ENCODE peak calls at places on chromosomes 7 and 10, in five cellular contexts. P, S, A, D and C are unnamed samples.

GRCh38 chr7:113267271-113267670 is 148.9 kb upstream of the SMIM30 start:
- DNase-seq in P (peak), S (peak), A (no peak), D (no peak), C (no peak)

GRCh38 chr7:79317728-79318127 is 135.7 kb downstream of the MAGI2 start:
- DNase-seq in P (peak), S (peak), A (peak), D (no peak), C (peak)

GRCh38 chr10:110017940-110018339 is 10.2 kb downstream of the ADD3 start:
- DNase-seq in P (no peak), S (no peak), A (no peak), D (no peak), C (no peak)

GRCh38 chr7:27605689-27606269 is 56.9 kb downstream of the HIBADH start:
- DNase-seq in P (peak), S (peak), A (no peak), D (no peak), C (peak)

GRCh38 chr10:8319704-8320103 is 265.2 kb downstream of the GATA3 start:
- DNase-seq in P (no peak), S (no peak), A (no peak), D (no peak), C (no peak)

GRCh38 chr7:103989785-103990775 is 622 bp upstream of the RELN start:
- DNase-seq in P (peak), S (no peak), A (peak), D (no peak), C (no peak)

GRCh38 chr10:75272896-75273295 is 37.1 kb upstream of the COMTD1 start:
- DNase-seq in P (peak), S (peak), A (no peak), D (no peak), C (no peak)

GRCh38 chr7:27182285-27182827 is 2.7 kb downstream of the HOXA11 start:
- DNase-seq in P (peak), S (no peak), A (no peak), D (no peak), C (no peak)

GRCh38 chr10:80856186-80856585 is 318.5 kb downstream of the SH2D4B start:
- DNase-seq in P (no peak), S (no peak), A (no peak), D (no peak), C (no peak)

GRCh38 chr7:37344886-37345579 is 103.6 kb downstream of the ELMO1 start:
- DNase-seq in P (no peak), S (no peak), A (peak), D (no peak), C (no peak)

GRCh38 chr10:97297556-97298222 is 5.3 kb upstream of the ARHGAP19 start:
- DNase-seq in P (no peak), S (no peak), A (no peak), D (no peak), C (no peak)

GRCh38 chr7:75958802-75959543 is 35.4 kb downstream of the TMEM120A start:
- DNase-seq in P (peak), S (no peak), A (no peak), D (no peak), C (no peak)

GRCh38 chr10:22280078-22280477 is 36.1 kb upstream of the COMMD3 start:
- DNase-seq in P (no peak), S (no peak), A (no peak), D (no peak), C (no peak)

GRCh38 chr7:3246133-3246532 is 54.9 kb upstream of the SDK1 start:
- DNase-seq in P (no peak), S (no peak), A (no peak), D (no peak), C (no peak)

GRCh38 chr7:12557282-12557681 is 13.2 kb upstream of the SCIN start:
- DNase-seq in P (peak), S (peak), A (peak), D (no peak), C (no peak)

GRCh38 chr7:114083714-114084113 is 164.9 kb upstream of the PPP1R3A start:
- DNase-seq in P (no peak), S (no peak), A (no peak), D (no peak), C (no peak)

GRCh38 chr7:134120405-134120804 is 6.7 kb upstream of the LRGUK start:
- DNase-seq in P (no peak), S (peak), A (no peak), D (no peak), C (no peak)

GRCh38 chr7:50534690-50535290 is 30.4 kb downstream of the DDC start:
- DNase-seq in P (peak), S (peak), A (no peak), D (no peak), C (peak)

GRCh38 chr10:49596493-49596809 is 13.7 kb upstream of the SLC18A3 start:
- DNase-seq in P (no peak), S (no peak), A (no peak), D (no peak), C (no peak)

GRCh38 chr10:580796-581195 is 108.7 kb downstream of the DIP2C start:
- DNase-seq in P (peak), S (peak), A (no peak), D (no peak), C (peak)

GRCh38 chr10:113322843-113323242 is 230.0 kb upstream of the HABP2 start:
- DNase-seq in P (no peak), S (no peak), A (no peak), D (no peak), C (no peak)

GRCh38 chr10:110151871-110152270 is 55.5 kb upstream of the MXI1 start:
- DNase-seq in P (no peak), S (no peak), A (no peak), D (no peak), C (no peak)

GRCh38 chr10:34589275-34589674 is 225.8 kb downstream of the PARD3 start:
- DNase-seq in P (no peak), S (no peak), A (no peak), D (no peak), C (no peak)

GRCh38 chr10:20954519-20954918 is 57.4 kb upstream of the NEBL start:
- DNase-seq in P (no peak), S (no peak), A (no peak), D (no peak), C (no peak)

GRCh38 chr10:112649492-112650152 is 202.6 kb downstream of the VTI1A start:
- DNase-seq in P (peak), S (no peak), A (no peak), D (no peak), C (no peak)

GRCh38 chr7:151993977-151994676 is 31.3 kb upstream of the GALNT11 start:
- DNase-seq in P (no peak), S (no peak), A (no peak), D (no peak), C (no peak)

GRCh38 chr10:95459446-95459845 is 101.7 kb downstream of the SORBS1 start:
- DNase-seq in P (no peak), S (no peak), A (no peak), D (no peak), C (no peak)

GRCh38 chr10:27742926-27743735 is 2.5 kb downstream of the MKX start:
- DNase-seq in P (peak), S (no peak), A (no peak), D (no peak), C (no peak)

GRCh38 chr10:101062231-101063161 is 707 bp downstream of the KAZALD1 start:
- DNase-seq in P (peak), S (no peak), A (peak), D (no peak), C (peak)

GRCh38 chr10:28012990-28013389 is 14.1 kb upstream of the ODAD2 start:
- DNase-seq in P (no peak), S (no peak), A (no peak), D (no peak), C (no peak)

GRCh38 chr10:3010819-3011422 is 56.4 kb upstream of the PFKP start:
- DNase-seq in P (no peak), S (peak), A (no peak), D (no peak), C (no peak)

GRCh38 chr7:6256709-6257535 is 15.5 kb downstream of the CYTH3 start:
- DNase-seq in P (peak), S (no peak), A (no peak), D (peak), C (peak)

GRCh38 chr7:120729300-120729699 is 128.6 kb downstream of the TSPAN12 start:
- DNase-seq in P (no peak), S (no peak), A (no peak), D (no peak), C (no peak)